ENCODE peak calls at places on chromosomes 6 and 20, in ten cellular contexts. A is NCI-H510A; N is NCI-H2081; P is GM13976; T is astrocyte of the cerebellum; B is heart right ventricle; C is NB4; D is KG1; I is stimulated activated CD4-positive, alpha-beta T cell treated with anti-CD3 and anti-CD28 coated beads, Interleukin-4, amount 100 ng/mL, for 4 hours; O is upper lobe of right lung. R is an unnamed sample.

GRCh38 chr20:5716953-5717352 is 33.2 kb upstream of the SHLD1 start:
- DNase-seq in A (no peak), N (no peak), P (no peak), T (no peak), B (no peak), C (no peak), D (no peak), I (no peak), O (no peak), R (no peak)

GRCh38 chr6:150573041-150573681 is 26.5 kb upstream of the PLEKHG1 start:
- DNase-seq in A (no peak), N (no peak), P (no peak), T (no peak), B (peak; percentile 22), C (no peak), D (no peak), I (no peak), O (no peak), R (no peak)

GRCh38 chr6:27374824-27375612 is 13.5 kb upstream of the ZNF391 start:
- DNase-seq in A (no peak), N (peak; percentile 75), P (peak; percentile 85), T (no peak), B (peak; percentile 79), C (peak; percentile 84), D (peak; percentile 1), I (peak; percentile 75), O (peak; percentile 91), R (peak; percentile 81)

GRCh38 chr6:81819767-81820166 is 67.3 kb upstream of the TENT5A start:
- DNase-seq in A (no peak), N (no peak), P (no peak), T (no peak), B (no peak), C (no peak), D (no peak), I (no peak), O (no peak), R (no peak)

GRCh38 chr20:32354592-32355416 is 3.3 kb upstream of the ASXL1 start:
- DNase-seq in A (no peak), N (no peak), P (no peak), T (no peak), B (no peak), C (peak; percentile 52), D (no peak), I (no peak), O (no peak), R (no peak)

GRCh38 chr6:110828396-110828795 is 13.1 kb upstream of the CDK19 start:
- DNase-seq in A (no peak), N (no peak), P (no peak), T (no peak), B (no peak), C (no peak), D (no peak), I (no peak), O (no peak), R (no peak)

GRCh38 chr20:31485450-31486339 is 10.6 kb downstream of the REM1 start:
- DNase-seq in A (no peak), N (no peak), P (no peak), T (no peak), B (peak; percentile 91), C (peak; percentile 39), D (no peak), I (no peak), O (peak; percentile 69), R (peak; percentile 84)

GRCh38 chr20:22425344-22426295 is 158.8 kb downstream of the FOXA2 start:
- DNase-seq in A (no peak), N (no peak), P (no peak), T (no peak), B (no peak), C (no peak), D (no peak), I (no peak), O (no peak), R (no peak)

GRCh38 chr20:8568068-8568467 is 436.0 kb downstream of the PLCB1 start:
- DNase-seq in A (no peak), N (no peak), P (no peak), T (peak; percentile 22), B (no peak), C (peak; percentile 15), D (no peak), I (no peak), O (no peak), R (no peak)

GRCh38 chr6:113995632-113996031 is 24.7 kb upstream of the HDAC2 start:
- DNase-seq in A (peak; percentile 29), N (no peak), P (no peak), T (peak; percentile 83), B (peak; percentile 41), C (no peak), D (no peak), I (no peak), O (no peak), R (no peak)

GRCh38 chr20:48476854-48477253 is 350.9 kb downstream of the PREX1 start:
- DNase-seq in A (no peak), N (no peak), P (no peak), T (no peak), B (no peak), C (no peak), D (no peak), I (no peak), O (no peak), R (no peak)

GRCh38 chr6:170444056-170444505 is 109.0 kb downstream of the PSMB1 start:
- DNase-seq in A (peak; percentile 82), N (no peak), P (no peak), T (no peak), B (no peak), C (no peak), D (no peak), I (no peak), O (peak; percentile 68), R (no peak)